ENCODE peak calls at places on chromosomes 7 and 10, in six cellular contexts. One of them, this sample, is unnamed.

GRCh38 chr10:14601872-14602725 is 172.6 kb downstream of the FAM107B start:
- DNase-seq in ovary: no peak
- DNase-seq in HCT116: peak
- DNase-seq in body of pancreas: peak
- DNase-seq in IMR-90: peak
- DNase-seq in heart left ventricle: no peak
- DNase-seq in this sample: no peak

GRCh38 chr10:129472696-129473555 is 5.9 kb downstream of the MGMT start:
- DNase-seq in body of pancreas: no peak
- DNase-seq in IMR-90: no peak
- DNase-seq in heart left ventricle: no peak
- DNase-seq in HCT116: no peak
- DNase-seq in ovary: no peak
- DNase-seq in this sample: no peak

GRCh38 chr7:47609803-47610452 is 28.0 kb upstream of the TNS3 start:
- DNase-seq in ovary: peak
- DNase-seq in heart left ventricle: no peak
- DNase-seq in HCT116: no peak
- DNase-seq in IMR-90: peak
- DNase-seq in body of pancreas: no peak
- DNase-seq in this sample: no peak

GRCh38 chr10:82887488-82887887 is 1012.5 kb downstream of the NRG3 start:
- DNase-seq in ovary: no peak
- DNase-seq in body of pancreas: peak
- DNase-seq in heart left ventricle: no peak
- DNase-seq in HCT116: no peak
- DNase-seq in IMR-90: no peak
- DNase-seq in this sample: no peak

GRCh38 chr7:106384373-106384772 is 99.6 kb upstream of the NAMPT start:
- DNase-seq in HCT116: no peak
- DNase-seq in body of pancreas: no peak
- DNase-seq in heart left ventricle: no peak
- DNase-seq in IMR-90: no peak
- DNase-seq in ovary: no peak
- DNase-seq in this sample: no peak

GRCh38 chr7:19112290-19113000 is 5.0 kb downstream of the TWIST1 start:
- DNase-seq in IMR-90: peak
- DNase-seq in ovary: no peak
- DNase-seq in body of pancreas: no peak
- DNase-seq in heart left ventricle: no peak
- DNase-seq in HCT116: no peak
- DNase-seq in this sample: no peak

GRCh38 chr7:19114591-19114855 is 2.9 kb downstream of the TWIST1 start:
- DNase-seq in IMR-90: peak
- DNase-seq in heart left ventricle: no peak
- DNase-seq in ovary: no peak
- DNase-seq in HCT116: no peak
- DNase-seq in body of pancreas: no peak
- DNase-seq in this sample: no peak

GRCh38 chr7:15326044-15326644 is 235.7 kb downstream of the AGMO start:
- DNase-seq in heart left ventricle: no peak
- DNase-seq in IMR-90: peak
- DNase-seq in HCT116: peak
- DNase-seq in ovary: no peak
- DNase-seq in body of pancreas: no peak
- DNase-seq in this sample: no peak

GRCh38 chr7:45580053-45580872 is 6.1 kb downstream of the ADCY1 start:
- DNase-seq in body of pancreas: no peak
- DNase-seq in ovary: no peak
- DNase-seq in heart left ventricle: no peak
- DNase-seq in HCT116: no peak
- DNase-seq in IMR-90: no peak
- DNase-seq in this sample: no peak

GRCh38 chr10:58661902-58662301 is 149.2 kb downstream of the BICC1 start:
- DNase-seq in body of pancreas: no peak
- DNase-seq in heart left ventricle: no peak
- DNase-seq in ovary: no peak
- DNase-seq in HCT116: no peak
- DNase-seq in IMR-90: no peak
- DNase-seq in this sample: no peak

GRCh38 chr10:23037561-23037960 is 57.8 kb upstream of the MSRB2 start:
- DNase-seq in heart left ventricle: no peak
- DNase-seq in HCT116: no peak
- DNase-seq in IMR-90: no peak
- DNase-seq in ovary: no peak
- DNase-seq in body of pancreas: no peak
- DNase-seq in this sample: no peak

GRCh38 chr7:42186181-42186580 is 50.8 kb downstream of the GLI3 start:
- DNase-seq in ovary: no peak
- DNase-seq in HCT116: no peak
- DNase-seq in body of pancreas: no peak
- DNase-seq in IMR-90: no peak
- DNase-seq in heart left ventricle: no peak
- DNase-seq in this sample: no peak

GRCh38 chr10:34967411-34967880 is 122.7 kb downstream of the CUL2 start:
- DNase-seq in IMR-90: peak
- DNase-seq in heart left ventricle: peak
- DNase-seq in HCT116: no peak
- DNase-seq in body of pancreas: peak
- DNase-seq in ovary: peak
- DNase-seq in this sample: no peak

GRCh38 chr10:52900564-52900963 is 128.0 kb upstream of the MBL2 start:
- DNase-seq in ovary: no peak
- DNase-seq in body of pancreas: no peak
- DNase-seq in HCT116: no peak
- DNase-seq in heart left ventricle: no peak
- DNase-seq in IMR-90: no peak
- DNase-seq in this sample: no peak

GRCh38 chr10:11441151-11441535 is 170.3 kb downstream of the USP6NL start:
- DNase-seq in body of pancreas: no peak
- DNase-seq in IMR-90: no peak
- DNase-seq in heart left ventricle: no peak
- DNase-seq in ovary: no peak
- DNase-seq in HCT116: no peak
- DNase-seq in this sample: no peak

GRCh38 chr10:63713191-63714144 is 192.3 kb downstream of the REEP3 start:
- DNase-seq in HCT116: no peak
- DNase-seq in ovary: peak
- DNase-seq in IMR-90: peak
- DNase-seq in body of pancreas: peak
- DNase-seq in heart left ventricle: peak
- DNase-seq in this sample: peak

GRCh38 chr10:73768881-73769280 is 13.0 kb upstream of the CHCHD1 start:
- DNase-seq in body of pancreas: no peak
- DNase-seq in ovary: no peak
- DNase-seq in IMR-90: no peak
- DNase-seq in HCT116: no peak
- DNase-seq in heart left ventricle: no peak
- DNase-seq in this sample: no peak

GRCh38 chr7:37208528-37208927 is 240.1 kb downstream of the ELMO1 start:
- DNase-seq in heart left ventricle: peak
- DNase-seq in HCT116: peak
- DNase-seq in ovary: peak
- DNase-seq in IMR-90: peak
- DNase-seq in body of pancreas: peak
- DNase-seq in this sample: peak

GRCh38 chr10:19816420-19817250 is at the start of gene PLXDC2:
- DNase-seq in heart left ventricle: peak
- DNase-seq in HCT116: no peak
- DNase-seq in ovary: peak
- DNase-seq in IMR-90: peak
- DNase-seq in body of pancreas: peak
- DNase-seq in this sample: no peak

GRCh38 chr10:58856508-58857240 is 319.8 kb upstream of the PHYHIPL start:
- DNase-seq in body of pancreas: peak
- DNase-seq in heart left ventricle: peak
- DNase-seq in IMR-90: peak
- DNase-seq in ovary: no peak
- DNase-seq in HCT116: peak
- DNase-seq in this sample: peak

GRCh38 chr7:46681865-46682503 is 760.9 kb upstream of the IGFBP3 start:
- DNase-seq in ovary: peak
- DNase-seq in IMR-90: no peak
- DNase-seq in body of pancreas: no peak
- DNase-seq in heart left ventricle: no peak
- DNase-seq in HCT116: no peak
- DNase-seq in this sample: no peak

GRCh38 chr7:91285966-91286365 is 21.7 kb downstream of the FZD1 start:
- DNase-seq in ovary: no peak
- DNase-seq in HCT116: no peak
- DNase-seq in heart left ventricle: no peak
- DNase-seq in body of pancreas: no peak
- DNase-seq in IMR-90: peak
- DNase-seq in this sample: no peak

GRCh38 chr7:30596721-30597120 is 2.0 kb downstream of the GARS1 start:
- DNase-seq in HCT116: no peak
- DNase-seq in body of pancreas: no peak
- DNase-seq in heart left ventricle: no peak
- DNase-seq in IMR-90: peak
- DNase-seq in ovary: no peak
- DNase-seq in this sample: no peak

GRCh38 chr7:64875258-64875657 is 27.8 kb upstream of the ZNF273 start:
- DNase-seq in ovary: no peak
- DNase-seq in body of pancreas: no peak
- DNase-seq in HCT116: no peak
- DNase-seq in IMR-90: no peak
- DNase-seq in heart left ventricle: no peak
- DNase-seq in this sample: no peak

GRCh38 chr7:149724661-149725425 is 48.5 kb downstream of the ZNF467 start:
- DNase-seq in heart left ventricle: no peak
- DNase-seq in HCT116: no peak
- DNase-seq in body of pancreas: no peak
- DNase-seq in ovary: no peak
- DNase-seq in IMR-90: no peak
- DNase-seq in this sample: no peak

GRCh38 chr7:84912993-84913635 is 273.7 kb downstream of the SEMA3D start:
- DNase-seq in ovary: no peak
- DNase-seq in HCT116: no peak
- DNase-seq in body of pancreas: no peak
- DNase-seq in heart left ventricle: no peak
- DNase-seq in IMR-90: no peak
- DNase-seq in this sample: no peak

DNA sequence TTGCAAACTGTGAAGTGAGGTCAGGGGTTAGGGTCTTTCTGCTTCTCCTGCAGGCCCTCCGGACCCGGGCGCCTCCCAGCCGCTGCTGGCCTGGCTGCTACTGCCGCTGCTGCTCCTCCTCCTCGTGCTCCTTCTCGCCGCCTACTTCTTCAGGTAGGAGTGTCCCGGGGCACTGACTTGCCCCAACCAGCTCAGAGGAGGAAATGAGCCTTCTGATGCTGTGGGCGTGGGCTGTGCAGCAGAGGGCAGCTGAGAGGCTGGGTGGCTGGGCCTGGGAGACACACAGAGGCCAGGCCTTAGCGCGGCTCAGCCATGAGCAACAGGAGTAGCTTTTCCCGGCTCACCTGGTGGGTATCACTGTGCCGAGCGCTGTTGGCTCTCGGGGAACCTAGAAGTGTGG is 78.9 kb downstream of the MKI67 start:
- DNase-seq in HCT116: peak
- DNase-seq in IMR-90: no peak
- DNase-seq in ovary: no peak
- DNase-seq in body of pancreas: peak
- DNase-seq in heart left ventricle: peak
- DNase-seq in this sample: no peak
- TF ChIP-seq POLR2A in HCT116: peak
- TF ChIP-seq POLR2A in IMR-90: no peak
- TF ChIP-seq POLR2A in ovary: no peak
- TF ChIP-seq POLR2A in body of pancreas: peak
- TF ChIP-seq POLR2A in heart left ventricle: no peak
- TF ChIP-seq POLR2A in this sample: no peak

GRCh38 chr10:69327463-69328345 is 49.4 kb downstream of the HK1 start:
- DNase-seq in body of pancreas: peak
- DNase-seq in heart left ventricle: peak
- DNase-seq in ovary: peak
- DNase-seq in IMR-90: peak
- DNase-seq in HCT116: no peak
- DNase-seq in this sample: no peak
- TF ChIP-seq POLR2A in body of pancreas: no peak
- TF ChIP-seq POLR2A in heart left ventricle: peak
- TF ChIP-seq POLR2A in ovary: no peak
- TF ChIP-seq POLR2A in IMR-90: no peak
- TF ChIP-seq POLR2A in HCT116: no peak
- TF ChIP-seq POLR2A in this sample: no peak

DNA sequence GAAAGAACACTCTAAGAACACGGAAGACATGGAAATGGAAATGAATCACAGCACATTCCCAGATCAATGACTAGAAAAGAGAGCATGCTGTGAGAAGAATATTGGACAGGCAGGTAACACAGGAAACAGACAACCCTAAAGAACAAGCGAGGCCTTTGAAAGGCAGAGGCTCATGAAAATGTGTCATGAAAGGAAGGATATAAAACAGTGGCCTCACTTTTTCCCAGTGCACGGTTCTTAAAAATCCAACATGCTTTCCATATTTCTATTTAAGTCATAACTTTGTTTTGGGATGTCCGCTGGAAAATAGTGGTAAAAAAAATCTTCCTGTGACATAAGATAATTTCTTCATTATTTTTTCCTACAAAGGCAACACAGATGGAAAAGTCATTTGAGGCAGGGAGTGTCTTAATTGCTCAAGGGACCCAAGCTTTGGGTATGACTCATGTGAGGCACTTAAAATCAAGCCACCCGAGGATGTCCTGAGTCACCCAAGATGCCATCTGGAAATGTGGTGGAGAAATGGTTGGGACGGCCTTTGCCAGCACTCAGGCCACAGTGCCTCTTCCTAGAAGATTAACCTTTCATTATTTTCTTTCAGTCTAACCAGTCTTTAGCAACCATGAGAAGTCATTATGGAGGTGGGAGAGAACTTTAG is 17.0 kb downstream of the ITIH5 start:
- DNase-seq in heart left ventricle: peak
- DNase-seq in ovary: no peak
- DNase-seq in HCT116: peak
- DNase-seq in IMR-90: no peak
- DNase-seq in body of pancreas: no peak
- DNase-seq in this sample: no peak
- TF ChIP-seq POLR2A in heart left ventricle: no peak
- TF ChIP-seq POLR2A in ovary: no peak
- TF ChIP-seq POLR2A in HCT116: no peak
- TF ChIP-seq POLR2A in IMR-90: no peak
- TF ChIP-seq POLR2A in body of pancreas: no peak
- TF ChIP-seq POLR2A in this sample: no peak

DNA sequence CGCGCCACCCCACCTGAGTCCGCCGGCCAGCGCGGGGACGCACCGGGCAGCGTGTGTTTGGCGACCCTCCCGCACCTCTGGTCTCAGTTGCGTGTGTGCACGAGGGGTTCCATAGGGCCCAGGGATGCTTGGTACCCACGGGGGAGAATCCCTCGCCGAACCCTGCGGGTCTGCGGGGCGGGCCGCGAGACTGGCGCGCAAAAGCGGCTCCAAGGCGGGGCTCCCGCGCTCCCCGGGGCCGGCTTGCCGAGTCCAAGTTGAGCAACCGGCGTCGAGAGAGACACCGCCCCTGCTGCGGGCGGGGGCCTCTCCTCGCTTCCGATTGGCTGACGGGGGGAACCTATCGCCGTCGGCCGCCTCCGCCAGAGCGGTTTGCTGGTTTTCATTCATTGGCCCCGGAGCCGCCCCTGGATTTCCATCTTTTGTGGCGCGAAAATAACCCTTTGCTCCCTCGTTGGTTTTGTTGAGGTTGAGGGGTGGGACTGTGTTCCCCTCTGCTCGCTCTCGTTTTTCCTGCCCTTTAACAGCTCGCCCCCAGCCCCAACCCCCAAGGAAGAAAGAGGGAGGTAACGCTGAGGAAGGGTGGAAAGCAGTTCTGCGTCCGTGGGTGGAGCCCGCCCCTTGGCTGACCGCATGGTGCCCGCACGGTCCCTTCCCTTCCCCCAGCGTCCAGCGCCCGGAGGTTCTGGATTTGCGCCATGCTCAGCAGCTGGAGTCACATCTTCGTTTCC is 4.0 kb upstream of the IGF2BP3 start:
- DNase-seq in body of pancreas: peak
- DNase-seq in heart left ventricle: peak
- DNase-seq in ovary: peak
- DNase-seq in HCT116: peak
- DNase-seq in IMR-90: peak
- DNase-seq in this sample: peak
- TF ChIP-seq POLR2A in body of pancreas: no peak
- TF ChIP-seq POLR2A in heart left ventricle: no peak
- TF ChIP-seq POLR2A in ovary: no peak
- TF ChIP-seq POLR2A in HCT116: peak
- TF ChIP-seq POLR2A in IMR-90: peak
- TF ChIP-seq POLR2A in this sample: peak

This sample was measured in H54.